ENCODE peak calls at places on chromosome 13, in six cellular contexts. L is H1, B is A549, Q is breast epithelium, T is NB4, V is HCT116. G is an unnamed sample.

GRCh38 chr13:73198888-73199497 is 140.2 kb downstream of the KLF5 start:
- DNase-seq in L (no peak), B (no peak), V (no peak), T (no peak), Q (no peak), G (no peak)

GRCh38 chr13:35356572-35356971 is 119.9 kb downstream of the MAB21L1 start:
- DNase-seq in T (peak; percentile 84), V (no peak), L (no peak), Q (no peak), B (no peak), G (no peak)

GRCh38 chr13:24271611-24272451 is 37.5 kb upstream of the C1QTNF9 start:
- DNase-seq in T (peak; percentile 59), B (no peak), V (no peak), Q (no peak), L (no peak), G (no peak)

GRCh38 chr13:23578411-23579071 is 8.3 kb downstream of the TNFRSF19 start:
- DNase-seq in L (peak; percentile 82), B (peak; percentile 29), V (no peak), Q (peak; percentile 70), T (peak; percentile 71), G (peak; percentile 87)

GRCh38 chr13:63449549-63449948 is 2033.9 kb upstream of the PCDH20 start:
- DNase-seq in V (no peak), Q (no peak), T (no peak), B (no peak), L (no peak), G (no peak)

GRCh38 chr13:100828226-100828625 is 153.6 kb upstream of the TMTC4 start:
- DNase-seq in Q (no peak), V (no peak), L (no peak), T (peak; percentile 15), B (no peak), G (no peak)

GRCh38 chr13:41408061-41408460 is 49.3 kb upstream of the RGCC start:
- DNase-seq in L (no peak), T (no peak), B (no peak), V (no peak), Q (no peak), G (no peak)

GRCh38 chr13:39347926-39348901 is 254.8 kb downstream of the LHFPL6 start:
- DNase-seq in T (no peak), L (peak; percentile 52), B (no peak), V (no peak), Q (no peak), G (no peak)

GRCh38 chr13:109191422-109191821 is 562.0 kb downstream of the MYO16 start:
- DNase-seq in B (no peak), T (no peak), V (no peak), L (no peak), Q (no peak), G (no peak)

GRCh38 chr13:78712866-78713265 is 53.9 kb upstream of the OBI1 start:
- DNase-seq in Q (no peak), V (no peak), L (no peak), T (no peak), B (no peak), G (no peak)

GRCh38 chr13:27383104-27383921 is 41.1 kb upstream of the GTF3A start:
- DNase-seq in L (no peak), T (no peak), B (no peak), Q (no peak), V (peak; percentile 64), G (no peak)

GRCh38 chr13:96621634-96622033 is 372.6 kb downstream of the OXGR1 start:
- DNase-seq in Q (no peak), B (no peak), T (no peak), V (no peak), L (no peak), G (no peak)

GRCh38 chr13:33953781-33954180 is 135.8 kb downstream of the RFC3 start:
- DNase-seq in B (no peak), V (no peak), Q (no peak), T (no peak), L (no peak), G (no peak)

GRCh38 chr13:84096221-84096620 is 213.9 kb upstream of the SLITRK1 start:
- DNase-seq in Q (no peak), V (no peak), B (no peak), T (no peak), L (no peak), G (no peak)

GRCh38 chr13:101433895-101434294 is 17.6 kb upstream of the NALCN start:
- DNase-seq in L (no peak), T (no peak), B (no peak), Q (no peak), V (no peak), G (no peak)

GRCh38 chr13:36918246-36919060 is 1.6 kb downstream of the SMAD9 start:
- DNase-seq in Q (no peak), B (no peak), L (no peak), V (no peak), T (no peak), G (no peak)

GRCh38 chr13:98507060-98507797 is 69.7 kb downstream of the STK24 start:
- DNase-seq in B (no peak), Q (peak; percentile 74), L (no peak), T (no peak), V (no peak), G (no peak)
- TF ChIP-seq POLR2A in B (no peak), Q (no peak), L (no peak), T (no peak), V (no peak), G (no peak)

DNA sequence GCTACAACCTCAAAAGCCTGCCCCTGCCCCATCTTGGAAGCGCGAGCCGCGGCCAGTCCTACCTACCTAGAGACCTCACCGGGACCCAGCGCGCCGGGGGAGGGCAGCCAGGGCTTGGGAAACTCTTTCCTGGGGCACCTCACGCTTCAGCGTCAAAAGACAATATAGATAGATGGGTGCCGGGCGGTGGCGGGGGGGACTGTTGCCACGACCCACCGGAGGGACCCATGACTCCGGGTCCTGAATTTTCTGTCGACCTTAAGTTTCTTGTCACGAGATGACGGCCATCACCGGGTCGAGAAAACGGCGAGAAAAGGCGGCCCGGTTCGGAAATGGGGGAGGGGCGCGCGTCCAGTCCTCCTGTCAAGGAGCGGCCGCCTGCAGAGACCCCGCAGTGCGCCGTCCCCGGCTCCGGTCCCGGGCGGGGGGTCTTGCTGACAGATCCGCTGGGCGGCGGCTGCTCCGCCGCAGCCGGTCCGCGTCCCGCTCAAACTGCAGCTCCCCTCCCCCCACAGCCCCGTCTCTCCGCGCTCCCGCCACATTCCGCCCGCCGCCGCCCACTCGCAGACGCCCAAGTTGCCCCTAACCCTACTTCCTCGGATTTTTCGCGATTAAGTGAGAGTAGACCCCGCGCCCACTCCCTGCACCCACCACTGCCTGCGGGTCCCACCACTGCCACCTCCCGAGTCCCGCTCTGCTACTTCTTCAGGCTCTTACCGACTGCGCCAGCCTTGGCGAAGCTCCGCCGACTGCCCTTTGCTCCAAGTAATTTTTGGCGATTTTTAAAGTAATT is 66.1 kb downstream of the KCNRG start:
- DNase-seq in Q (no peak), B (no peak), V (no peak), T (peak; percentile 75), L (peak; percentile 76), G (no peak)
- TF ChIP-seq POLR2A in Q (no peak), B (peak; percentile 17), V (no peak), T (no peak), L (peak; percentile 19), G (no peak)

GRCh38 chr13:114313061-114313860 is 1.0 kb upstream of the CHAMP1 start:
- DNase-seq in Q (no peak), L (no peak), V (no peak), B (no peak), T (peak; percentile 46), G (no peak)
- TF ChIP-seq POLR2A in Q (no peak), L (no peak), V (peak; percentile 23), B (no peak), T (no peak), G (no peak)

GRCh38 chr13:44107357-44108121 is 227.8 kb downstream of the LACC1 start:
- DNase-seq in B (no peak), L (no peak), T (no peak), V (no peak), Q (no peak), G (no peak)
- TF ChIP-seq POLR2A in B (no peak), L (no peak), T (no peak), V (no peak), Q (no peak), G (no peak)

G was measured in suprapubic skin.